ENCODE peak calls at places on chromosomes 16 and 17, in four cellular contexts. One of them, this sample, is unnamed.

GRCh38 chr17:42845918-42846593 is 1.7 kb downstream of the AOC2 start:
- DNase-seq in caudate nucleus: no peak
- DNase-seq in lower leg skin: no peak
- DNase-seq in EL: no peak
- DNase-seq in this sample: no peak

GRCh38 chr16:57618306-57619132 is 9.9 kb upstream of the ADGRG1 start:
- DNase-seq in lower leg skin: no peak
- DNase-seq in EL: peak
- DNase-seq in caudate nucleus: no peak
- DNase-seq in this sample: no peak

GRCh38 chr16:89706446-89707260 is 5.1 kb upstream of the SPATA2L start:
- DNase-seq in caudate nucleus: no peak
- DNase-seq in lower leg skin: no peak
- DNase-seq in EL: no peak
- DNase-seq in this sample: no peak

GRCh38 chr17:21286066-21286770 is 1.7 kb downstream of the MAP2K3 start:
- DNase-seq in lower leg skin: peak
- DNase-seq in EL: peak
- DNase-seq in caudate nucleus: no peak
- DNase-seq in this sample: no peak

GRCh38 chr16:67528870-67529638 is 425 bp downstream of the RIPOR1 start:
- DNase-seq in caudate nucleus: no peak
- DNase-seq in EL: peak
- DNase-seq in lower leg skin: no peak
- DNase-seq in this sample: no peak

GRCh38 chr17:50653738-50654137 is 19.1 kb downstream of the ABCC3 start:
- DNase-seq in lower leg skin: no peak
- DNase-seq in caudate nucleus: no peak
- DNase-seq in EL: no peak
- DNase-seq in this sample: no peak

GRCh38 chr16:20903116-20903888 is 2.7 kb downstream of the LYRM1 start:
- DNase-seq in EL: no peak
- DNase-seq in caudate nucleus: no peak
- DNase-seq in lower leg skin: no peak
- DNase-seq in this sample: no peak

GRCh38 chr17:30316736-30317135 is 17.1 kb downstream of the TMIGD1 start:
- DNase-seq in caudate nucleus: no peak
- DNase-seq in EL: no peak
- DNase-seq in lower leg skin: no peak
- DNase-seq in this sample: no peak

GRCh38 chr16:3518292-3518982 is 17.6 kb downstream of the CLUAP1 start:
- DNase-seq in EL: no peak
- DNase-seq in lower leg skin: no peak
- DNase-seq in caudate nucleus: no peak
- DNase-seq in this sample: no peak

GRCh38 chr17:78258323-78259229 is 27.1 kb downstream of the TMEM235 start:
- DNase-seq in lower leg skin: no peak
- DNase-seq in caudate nucleus: no peak
- DNase-seq in EL: no peak
- DNase-seq in this sample: no peak

GRCh38 chr16:3467182-3467581 is 23.7 kb downstream of the NAA60 start:
- DNase-seq in EL: no peak
- DNase-seq in caudate nucleus: no peak
- DNase-seq in lower leg skin: no peak
- DNase-seq in this sample: no peak

GRCh38 chr17:73030995-73031394 is 61.5 kb downstream of the SLC39A11 start:
- DNase-seq in EL: no peak
- DNase-seq in lower leg skin: no peak
- DNase-seq in caudate nucleus: no peak
- DNase-seq in this sample: no peak

GRCh38 chr17:10875411-10875810 is 37.5 kb upstream of the PIRT start:
- DNase-seq in lower leg skin: no peak
- DNase-seq in caudate nucleus: no peak
- DNase-seq in EL: peak
- DNase-seq in this sample: peak

GRCh38 chr16:67430504-67431076 is 331 bp upstream of the HSD11B2 start:
- DNase-seq in lower leg skin: no peak
- DNase-seq in caudate nucleus: no peak
- DNase-seq in EL: no peak
- DNase-seq in this sample: no peak

GRCh38 chr16:1972490-1972877 is 631 bp downstream of the TBL3 start:
- DNase-seq in EL: no peak
- DNase-seq in caudate nucleus: no peak
- DNase-seq in lower leg skin: no peak
- DNase-seq in this sample: peak

GRCh38 chr17:13933597-13934276 is 135.6 kb upstream of the COX10 start:
- DNase-seq in lower leg skin: no peak
- DNase-seq in EL: no peak
- DNase-seq in caudate nucleus: no peak
- DNase-seq in this sample: no peak

GRCh38 chr16:54027126-54027922 is 259.3 kb downstream of the IRX3 start:
- DNase-seq in lower leg skin: no peak
- DNase-seq in EL: peak
- DNase-seq in caudate nucleus: no peak
- DNase-seq in this sample: no peak

GRCh38 chr16:50861926-50862325 is 120.0 kb downstream of the CYLD start:
- DNase-seq in lower leg skin: no peak
- DNase-seq in EL: peak
- DNase-seq in caudate nucleus: no peak
- DNase-seq in this sample: no peak

GRCh38 chr17:56096026-56096807 is 57.1 kb upstream of the ANKFN1 start:
- DNase-seq in caudate nucleus: no peak
- DNase-seq in lower leg skin: no peak
- DNase-seq in EL: peak
- DNase-seq in this sample: no peak

This sample was measured in nucleus accumbens.